ENCODE peak calls at places on chromosomes 13 and 19, in four cellular contexts. T is stomach, J is ovary, B is A549. W is an unnamed sample.

GRCh38 chr19:18069383-18069782 is 17.4 kb downstream of the IL12RB1 start:
- DNase-seq in T (no peak), J (no peak), B (no peak), W (no peak)

GRCh38 chr19:50330365-50331078 is 1.3 kb upstream of the KCNC3 start:
- DNase-seq in T (peak), J (peak), B (peak), W (peak)

GRCh38 chr19:45598267-45599011 is 3.6 kb downstream of the GPR4 start:
- DNase-seq in T (no peak), J (no peak), B (no peak), W (no peak)

GRCh38 chr19:36377541-36378178 is 1.3 kb downstream of the ZFP14 start:
- DNase-seq in T (no peak), J (no peak), B (no peak), W (no peak)

GRCh38 chr13:113915786-113916329 is 52.0 kb upstream of the GAS6 start:
- DNase-seq in T (peak), J (no peak), B (no peak), W (no peak)

GRCh38 chr13:71320452-71320851 is 546.6 kb downstream of the DACH1 start:
- DNase-seq in T (no peak), J (no peak), B (peak), W (no peak)

GRCh38 chr13:57865600-57866294 is 234.2 kb downstream of the PCDH17 start:
- DNase-seq in T (no peak), J (no peak), B (no peak), W (no peak)

GRCh38 chr19:48117515-48118330 is 7.1 kb upstream of the PLA2G4C start:
- DNase-seq in T (no peak), J (no peak), B (no peak), W (no peak)

GRCh38 chr19:4555657-4556561 is 3.6 kb downstream of the SEMA6B start:
- DNase-seq in T (no peak), J (no peak), B (peak), W (no peak)

GRCh38 chr19:31983647-31984046 is 361.8 kb upstream of the ZNF507 start:
- DNase-seq in T (no peak), J (no peak), B (no peak), W (no peak)

GRCh38 chr13:113922412-113923118 is 51.3 kb downstream of the C13orf46 start:
- DNase-seq in T (peak), J (peak), B (no peak), W (peak)

GRCh38 chr19:18287836-18288772 is 6.7 kb upstream of the JUND start:
- DNase-seq in T (no peak), J (no peak), B (no peak), W (no peak)

GRCh38 chr19:52689804-52690394 is 44.9 kb downstream of the ZNF611 start:
- DNase-seq in T (peak), J (peak), B (no peak), W (peak)

GRCh38 chr13:32019612-32020233 is 11.9 kb upstream of the FRY start:
- DNase-seq in T (no peak), J (peak), B (peak), W (peak)

GRCh38 chr19:3474015-3474414 is 6.3 kb downstream of the SMIM24 start:
- DNase-seq in T (peak), J (no peak), B (no peak), W (no peak)

GRCh38 chr19:34382471-34382870 is 17.5 kb downstream of the GPI start:
- DNase-seq in T (no peak), J (no peak), B (no peak), W (no peak)

GRCh38 chr19:34380639-34381241 is 15.7 kb downstream of the GPI start:
- DNase-seq in T (no peak), J (no peak), B (no peak), W (no peak)

GRCh38 chr19:34383599-34383998 is 18.6 kb downstream of the GPI start:
- DNase-seq in T (no peak), J (no peak), B (no peak), W (no peak)

GRCh38 chr19:34386645-34387445 is 17.4 kb upstream of the PDCD2L start:
- DNase-seq in T (no peak), J (no peak), B (no peak), W (no peak)

DNA sequence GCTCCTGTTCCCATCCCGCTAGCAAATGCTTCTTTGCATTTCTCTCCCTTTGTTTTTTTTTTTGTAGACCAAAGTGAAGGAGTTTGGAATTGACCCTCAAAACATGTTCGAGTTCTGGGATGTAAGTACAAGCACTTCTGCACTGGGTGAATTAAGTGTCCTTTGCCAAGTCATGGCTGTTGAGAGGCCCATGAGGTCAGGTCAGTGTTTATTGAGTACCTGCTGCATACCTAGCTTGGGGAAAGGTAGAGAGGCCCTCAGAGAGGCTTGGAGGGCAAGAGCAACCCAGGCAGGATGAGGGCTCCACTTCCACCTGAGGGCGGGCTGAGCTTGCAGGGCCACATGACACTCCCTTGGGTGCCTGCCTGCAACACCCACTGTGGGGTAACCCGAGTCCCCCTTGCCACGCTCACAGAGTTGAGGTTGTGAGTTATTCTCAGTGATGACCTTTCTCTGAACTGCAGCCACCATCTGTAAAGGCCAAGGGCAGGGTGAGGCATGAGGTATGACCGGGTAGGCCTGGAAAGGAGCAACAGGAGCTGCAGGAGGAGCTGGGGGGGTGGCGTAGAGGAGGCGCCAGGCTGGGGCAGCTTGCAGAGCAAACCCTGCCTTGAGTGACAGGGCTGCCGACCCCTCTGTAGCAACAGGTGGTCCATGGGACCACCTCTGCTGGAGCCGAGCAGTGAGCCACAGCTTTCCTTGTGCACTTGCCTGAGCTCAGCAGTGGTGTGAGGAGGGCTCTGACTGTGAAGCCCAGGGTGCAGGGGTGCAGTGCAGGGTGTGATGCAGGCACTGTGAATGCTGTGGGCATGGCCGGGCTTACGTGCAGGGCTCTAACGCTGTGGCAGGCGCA is 16.6 kb downstream of the GPI start:
- DNase-seq in T (no peak), J (no peak), B (no peak), W (no peak)
- TF ChIP-seq EP300 in T (no peak), J (no peak), B (no peak), W (no peak)

GRCh38 chr13:30415430-30416030 is 6.8 kb upstream of the UBE2L5 start:
- DNase-seq in T (no peak), J (no peak), B (no peak), W (no peak)
- H3K4me3 ChIP-seq in T (no peak), J (no peak), B (no peak), W (no peak)

GRCh38 chr19:19410553-19411550 is 5.4 kb downstream of the GATAD2A start:
- DNase-seq in T (no peak), J (no peak), B (no peak), W (no peak)
- TF ChIP-seq CTCF in T (no peak), J (no peak), B (no peak), W (no peak)

GRCh38 chr13:21753117-21753729 is 82.3 kb downstream of the FGF9 start:
- DNase-seq in T (no peak), J (no peak), B (no peak), W (no peak)
- TF ChIP-seq EP300 in T (no peak), J (no peak), B (no peak), W (no peak)

DNA sequence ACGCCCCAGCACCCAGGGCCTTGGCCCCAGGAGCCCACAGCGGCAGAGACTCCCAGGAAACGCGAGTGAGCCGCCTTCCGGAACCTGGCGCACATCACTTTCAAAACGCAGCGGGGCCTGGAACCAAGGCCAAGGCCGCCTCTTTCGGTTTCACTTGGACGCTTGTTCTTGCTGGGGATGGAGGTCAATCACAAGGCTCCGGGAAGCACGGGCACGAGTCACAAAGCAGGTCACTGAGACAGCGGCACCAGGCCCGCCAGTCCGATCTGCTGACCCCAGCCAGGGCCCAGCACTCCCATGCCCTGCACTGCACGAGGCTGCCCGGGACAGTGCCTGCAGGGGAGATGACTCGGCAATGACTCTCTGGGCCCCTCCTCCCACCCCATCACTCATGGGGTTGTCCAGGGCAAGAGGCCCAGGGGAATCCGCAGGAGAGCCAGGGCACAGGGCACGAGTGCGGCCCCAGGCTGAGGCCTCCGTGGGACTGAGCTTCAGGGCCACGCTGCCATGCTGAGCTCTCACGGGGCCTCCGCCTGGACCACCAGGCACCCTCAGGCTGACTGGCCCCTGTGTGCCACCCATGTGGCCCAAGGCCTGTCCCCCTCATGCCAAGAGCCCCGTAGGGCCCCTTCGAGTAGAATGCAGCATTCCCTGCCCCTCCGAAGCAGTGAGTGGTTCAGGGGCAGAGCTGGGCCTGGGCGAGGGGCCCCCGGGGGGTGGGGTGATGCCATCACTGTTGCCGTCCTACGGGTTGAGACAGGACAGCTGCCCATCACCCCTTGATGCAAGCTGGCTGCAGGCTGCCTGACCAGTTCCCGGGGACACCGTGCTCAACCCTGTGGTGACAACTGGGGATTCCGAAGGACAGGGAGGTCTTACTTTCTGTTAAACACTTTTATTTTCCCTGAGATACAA is 4.9 kb downstream of the SBNO2 start:
- DNase-seq in T (peak), J (peak), B (peak), W (no peak)
- H3K4me3 ChIP-seq in T (peak), J (peak), B (peak), W (peak)

DNA sequence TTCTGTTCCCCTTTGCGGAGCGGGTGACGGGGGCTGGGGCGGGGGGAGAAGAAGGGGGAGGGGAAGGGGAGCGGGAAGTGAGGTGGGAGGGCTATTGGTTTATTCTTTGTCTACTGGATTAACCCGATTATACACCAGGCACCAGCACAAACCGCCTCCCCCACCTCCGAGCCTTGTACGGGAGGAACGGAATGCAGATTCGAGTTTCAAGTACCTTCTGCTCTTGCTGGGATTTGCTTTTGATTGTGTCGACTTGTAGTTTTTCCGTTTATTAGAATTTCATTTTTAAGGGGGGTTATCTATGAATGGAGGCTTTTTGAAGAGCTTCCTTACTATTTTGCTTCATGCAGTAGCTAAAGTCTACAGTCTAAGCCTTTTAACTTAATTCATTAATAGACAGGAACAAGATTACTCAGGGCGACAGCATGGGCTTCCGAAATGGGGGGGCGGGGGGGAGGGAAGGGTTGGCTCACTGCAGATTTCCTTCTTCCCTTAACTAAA is 895 bp upstream of the SPRY2 start:
- DNase-seq in T (no peak), J (peak), B (peak), W (peak)
- TF ChIP-seq CTCF in T (no peak), J (no peak), B (no peak), W (no peak)

DNA sequence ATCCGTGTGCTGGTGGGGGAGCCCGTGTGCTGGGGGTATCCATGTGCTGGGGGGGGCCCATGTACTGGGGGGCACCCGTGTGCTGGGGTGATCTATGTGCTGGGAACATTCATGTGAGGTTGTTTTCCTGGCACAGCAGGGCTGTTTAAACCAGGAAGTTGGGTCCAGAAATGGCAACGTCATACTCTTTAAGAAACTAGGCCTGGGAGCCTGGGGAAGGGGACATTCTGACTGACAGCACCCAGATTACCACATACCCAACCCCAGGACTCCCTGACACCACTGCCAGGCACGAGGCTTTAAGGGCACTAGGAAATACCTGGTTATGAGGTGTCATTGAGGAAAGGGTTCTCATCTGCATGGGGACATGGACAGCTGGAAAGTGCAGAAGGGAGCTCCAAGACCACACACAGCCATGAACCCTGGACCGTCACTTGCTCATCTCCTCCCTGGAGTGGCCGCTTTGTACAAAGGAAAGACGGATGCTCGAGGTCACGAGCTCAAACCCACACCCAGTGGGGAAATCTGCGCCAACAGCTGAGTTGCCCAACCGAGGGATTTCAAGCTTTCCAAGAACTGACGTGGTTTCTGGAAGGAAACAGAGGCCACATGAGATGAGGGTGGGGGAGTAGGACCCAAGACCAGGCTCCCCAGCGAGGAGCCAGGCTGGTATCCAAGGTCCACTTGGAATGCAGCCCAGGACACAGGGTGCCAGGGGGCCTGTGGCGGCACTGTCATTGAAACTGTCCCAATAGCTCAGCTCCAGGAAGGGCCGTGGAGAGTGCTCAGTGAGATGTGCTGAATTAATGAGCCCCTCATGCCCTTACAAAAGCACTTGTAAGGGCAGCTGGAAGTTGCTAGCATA is 40.9 kb downstream of the RAB20 start:
- DNase-seq in T (peak), J (peak), B (peak), W (peak)
- TF ChIP-seq EP300 in T (peak), J (peak), B (no peak), W (peak)

GRCh38 chr13:23813635-23814034 is 75.6 kb downstream of the MIPEP start:
- DNase-seq in T (no peak), J (no peak), B (no peak), W (no peak)

GRCh38 chr13:23806874-23807522 is 82.2 kb downstream of the MIPEP start:
- DNase-seq in T (no peak), J (no peak), B (no peak), W (no peak)

GRCh38 chr13:23808803-23809202 is 80.4 kb downstream of the MIPEP start:
- DNase-seq in T (no peak), J (no peak), B (no peak), W (no peak)

GRCh38 chr13:23811366-23812027 is 77.7 kb downstream of the MIPEP start:
- DNase-seq in T (no peak), J (no peak), B (no peak), W (no peak)

DNA sequence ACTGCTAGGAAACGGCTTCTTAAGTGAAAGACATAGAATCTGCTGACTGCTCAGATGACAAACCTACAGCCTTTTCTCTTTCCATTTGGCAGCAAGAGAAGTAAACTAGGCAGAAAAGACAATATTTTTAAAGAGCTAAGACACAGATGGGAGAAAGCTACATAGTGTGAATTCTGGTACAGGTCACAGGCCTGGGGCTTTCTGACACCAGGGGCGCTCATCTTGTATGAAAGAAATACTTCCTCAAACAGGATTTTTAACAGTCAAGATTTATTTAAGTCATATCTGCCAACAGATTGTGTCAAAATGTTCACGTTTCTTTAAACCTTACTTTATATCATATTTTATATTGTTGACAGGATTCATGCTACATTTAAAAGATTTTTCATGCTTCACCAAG is 78.4 kb downstream of the MIPEP start:
- DNase-seq in T (no peak), J (no peak), B (no peak), W (no peak)
- H3K4me3 ChIP-seq in T (no peak), J (no peak), B (no peak), W (no peak)

GRCh38 chr19:41327499-41328156 is 17.7 kb downstream of the CCDC97 start:
- DNase-seq in T (peak), J (no peak), B (peak), W (no peak)
- TF ChIP-seq CTCF in T (no peak), J (no peak), B (no peak), W (no peak)

W was measured in tibial nerve.